ENCODE peak calls at places on chromosome 2, in seven cellular contexts. O, I, T, G, V, C and Q are unnamed samples.

GRCh38 chr2:144515694-144516416 is 4.1 kb downstream of the ZEB2 start:
- DNase-seq in O (peak; percentile 57), I (peak; percentile 82), T (peak; percentile 56), G (no peak), V (peak; percentile 76), C (peak; percentile 25), Q (no peak)

GRCh38 chr2:150535176-150535575 is 47.7 kb upstream of the RND3 start:
- DNase-seq in O (no peak), I (no peak), T (no peak), G (no peak), V (no peak), C (no peak), Q (no peak)

GRCh38 chr2:19720306-19720705 is 181.5 kb downstream of the TTC32 start:
- DNase-seq in O (no peak), I (no peak), T (no peak), G (no peak), V (no peak), C (no peak), Q (no peak)

GRCh38 chr2:238921681-238922319 is 73.9 kb downstream of the TWIST2 start:
- DNase-seq in O (no peak), I (peak; percentile 41), T (no peak), G (no peak), V (no peak), C (no peak), Q (peak; percentile 0)

GRCh38 chr2:7773362-7773973 is 856.3 kb downstream of the RNF144A start:
- DNase-seq in O (peak; percentile 63), I (no peak), T (peak; percentile 24), G (no peak), V (no peak), C (no peak), Q (peak; percentile 46)

GRCh38 chr2:182946949-182947348 is 80.5 kb upstream of the FRZB start:
- DNase-seq in O (no peak), I (no peak), T (peak; percentile 43), G (no peak), V (peak; percentile 36), C (no peak), Q (no peak)

GRCh38 chr2:96124406-96125265 is 8.3 kb upstream of the ADRA2B start:
- DNase-seq in O (no peak), I (no peak), T (no peak), G (no peak), V (no peak), C (no peak), Q (no peak)

GRCh38 chr2:45814951-45815621 is 163.6 kb downstream of the PRKCE start:
- DNase-seq in O (no peak), I (no peak), T (no peak), G (no peak), V (no peak), C (no peak), Q (no peak)

GRCh38 chr2:5697554-5697953 is 5.4 kb downstream of the SOX11 start:
- DNase-seq in O (no peak), I (no peak), T (no peak), G (no peak), V (no peak), C (no peak), Q (no peak)

GRCh38 chr2:9106338-9107167 is 100.1 kb upstream of the ASAP2 start:
- DNase-seq in O (no peak), I (no peak), T (peak; percentile 38), G (no peak), V (no peak), C (no peak), Q (no peak)

GRCh38 chr2:174699993-174700766 is 64.1 kb downstream of the CHRNA1 start:
- DNase-seq in O (peak; percentile 35), I (no peak), T (peak; percentile 73), G (peak; percentile 47), V (peak; percentile 69), C (no peak), Q (no peak)

GRCh38 chr2:24382363-24383021 is 22.2 kb upstream of the ITSN2 start:
- DNase-seq in O (peak; percentile 57), I (peak; percentile 74), T (peak; percentile 75), G (peak; percentile 50), V (peak; percentile 88), C (peak; percentile 54), Q (peak; percentile 65)

GRCh38 chr2:180747728-180748127 is 232.7 kb upstream of the UBE2E3 start:
- DNase-seq in O (no peak), I (no peak), T (no peak), G (no peak), V (no peak), C (no peak), Q (no peak)

GRCh38 chr2:61705625-61706024 is 148.2 kb downstream of the FAM161A start:
- DNase-seq in O (no peak), I (no peak), T (no peak), G (no peak), V (no peak), C (no peak), Q (no peak)

GRCh38 chr2:174673876-174674275 is 76.3 kb upstream of the WIPF1 start:
- DNase-seq in O (no peak), I (no peak), T (peak; percentile 87), G (no peak), V (no peak), C (no peak), Q (no peak)

GRCh38 chr2:14137643-14138042 is 494.9 kb upstream of the LRATD1 start:
- DNase-seq in O (no peak), I (no peak), T (no peak), G (no peak), V (no peak), C (no peak), Q (no peak)

GRCh38 chr2:28403388-28403956 is 10.8 kb downstream of the FOSL2 start:
- DNase-seq in O (no peak), I (no peak), T (no peak), G (no peak), V (peak; percentile 60), C (no peak), Q (no peak)

GRCh38 chr2:218694405-218695145 is 16.1 kb upstream of the TTLL4 start:
- DNase-seq in O (no peak), I (no peak), T (no peak), G (no peak), V (no peak), C (no peak), Q (no peak)

GRCh38 chr2:10646153-10646552 is 43.6 kb downstream of the NOL10 start:
- DNase-seq in O (no peak), I (no peak), T (no peak), G (no peak), V (no peak), C (no peak), Q (no peak)

GRCh38 chr2:38263293-38263692 is 113.8 kb downstream of the ATL2 start:
- DNase-seq in O (no peak), I (no peak), T (no peak), G (no peak), V (no peak), C (no peak), Q (no peak)

GRCh38 chr2:42045956-42046748 is 1.7 kb upstream of the PKDCC start:
- DNase-seq in O (no peak), I (no peak), T (no peak), G (no peak), V (peak; percentile 85), C (no peak), Q (peak; percentile 30)